ENCODE peak calls at places on chromosomes 3 and 15, in seven cellular contexts. One of them, this sample, is unnamed.

GRCh38 chr3:188840290-188840689 is 331.5 kb upstream of the TPRG1 start:
- DNase-seq in CD4-positive, alpha-beta T cell: no peak
- DNase-seq in HTR-8/SVneo: no peak
- DNase-seq in HT1080: no peak
- DNase-seq in globus pallidus: no peak
- DNase-seq in GM23338: no peak
- DNase-seq in stimulated activated naive B cell treated with anti-CD40 and anti-IgM and Interleukin-4, amounts not matched to agents 10 μg/mL and 1 μg/mL and 100 μg/mL, for 72 hours: no peak
- DNase-seq in this sample: no peak

GRCh38 chr3:155190686-155191085 is 102.8 kb downstream of the STRIT1 start:
- DNase-seq in globus pallidus: no peak
- DNase-seq in CD4-positive, alpha-beta T cell: no peak
- DNase-seq in HT1080: no peak
- DNase-seq in stimulated activated naive B cell treated with anti-CD40 and anti-IgM and Interleukin-4, amounts not matched to agents 10 μg/mL and 1 μg/mL and 100 μg/mL, for 72 hours: no peak
- DNase-seq in GM23338: no peak
- DNase-seq in HTR-8/SVneo: no peak
- DNase-seq in this sample: no peak

GRCh38 chr3:34015204-34016142 is 217.0 kb downstream of the PDCD6IP start:
- DNase-seq in stimulated activated naive B cell treated with anti-CD40 and anti-IgM and Interleukin-4, amounts not matched to agents 10 μg/mL and 1 μg/mL and 100 μg/mL, for 72 hours: no peak
- DNase-seq in HT1080: no peak
- DNase-seq in GM23338: peak
- DNase-seq in globus pallidus: no peak
- DNase-seq in HTR-8/SVneo: no peak
- DNase-seq in CD4-positive, alpha-beta T cell: no peak
- DNase-seq in this sample: peak

GRCh38 chr3:13548696-13549512 is at the start of gene FBLN2:
- DNase-seq in GM23338: peak
- DNase-seq in stimulated activated naive B cell treated with anti-CD40 and anti-IgM and Interleukin-4, amounts not matched to agents 10 μg/mL and 1 μg/mL and 100 μg/mL, for 72 hours: no peak
- DNase-seq in CD4-positive, alpha-beta T cell: no peak
- DNase-seq in HTR-8/SVneo: no peak
- DNase-seq in HT1080: no peak
- DNase-seq in globus pallidus: no peak
- DNase-seq in this sample: no peak

GRCh38 chr15:94792166-94792565 is 560.8 kb downstream of the MCTP2 start:
- DNase-seq in CD4-positive, alpha-beta T cell: no peak
- DNase-seq in HT1080: peak
- DNase-seq in globus pallidus: no peak
- DNase-seq in HTR-8/SVneo: peak
- DNase-seq in stimulated activated naive B cell treated with anti-CD40 and anti-IgM and Interleukin-4, amounts not matched to agents 10 μg/mL and 1 μg/mL and 100 μg/mL, for 72 hours: no peak
- DNase-seq in GM23338: no peak
- DNase-seq in this sample: no peak

GRCh38 chr15:31369716-31370115 is 43.1 kb downstream of the KLF13 start:
- DNase-seq in HTR-8/SVneo: no peak
- DNase-seq in HT1080: no peak
- DNase-seq in CD4-positive, alpha-beta T cell: no peak
- DNase-seq in globus pallidus: no peak
- DNase-seq in GM23338: no peak
- DNase-seq in stimulated activated naive B cell treated with anti-CD40 and anti-IgM and Interleukin-4, amounts not matched to agents 10 μg/mL and 1 μg/mL and 100 μg/mL, for 72 hours: no peak
- DNase-seq in this sample: no peak

GRCh38 chr3:51975857-51976549 is 1.1 kb downstream of the ABHD14A start:
- DNase-seq in HT1080: peak
- DNase-seq in GM23338: peak
- DNase-seq in stimulated activated naive B cell treated with anti-CD40 and anti-IgM and Interleukin-4, amounts not matched to agents 10 μg/mL and 1 μg/mL and 100 μg/mL, for 72 hours: no peak
- DNase-seq in HTR-8/SVneo: no peak
- DNase-seq in globus pallidus: peak
- DNase-seq in CD4-positive, alpha-beta T cell: no peak
- DNase-seq in this sample: peak

GRCh38 chr3:150331978-150332568 is 76.0 kb upstream of the TSC22D2 start:
- DNase-seq in GM23338: no peak
- DNase-seq in stimulated activated naive B cell treated with anti-CD40 and anti-IgM and Interleukin-4, amounts not matched to agents 10 μg/mL and 1 μg/mL and 100 μg/mL, for 72 hours: no peak
- DNase-seq in HT1080: peak
- DNase-seq in HTR-8/SVneo: no peak
- DNase-seq in globus pallidus: no peak
- DNase-seq in CD4-positive, alpha-beta T cell: no peak
- DNase-seq in this sample: peak

GRCh38 chr3:126665221-126665936 is 10.5 kb upstream of the TXNRD3 start:
- DNase-seq in CD4-positive, alpha-beta T cell: no peak
- DNase-seq in stimulated activated naive B cell treated with anti-CD40 and anti-IgM and Interleukin-4, amounts not matched to agents 10 μg/mL and 1 μg/mL and 100 μg/mL, for 72 hours: no peak
- DNase-seq in HT1080: no peak
- DNase-seq in HTR-8/SVneo: no peak
- DNase-seq in GM23338: no peak
- DNase-seq in globus pallidus: no peak
- DNase-seq in this sample: no peak

GRCh38 chr15:101483476-101483875 is 6.0 kb downstream of the PCSK6 start:
- DNase-seq in HTR-8/SVneo: no peak
- DNase-seq in stimulated activated naive B cell treated with anti-CD40 and anti-IgM and Interleukin-4, amounts not matched to agents 10 μg/mL and 1 μg/mL and 100 μg/mL, for 72 hours: no peak
- DNase-seq in GM23338: no peak
- DNase-seq in CD4-positive, alpha-beta T cell: no peak
- DNase-seq in globus pallidus: no peak
- DNase-seq in HT1080: no peak
- DNase-seq in this sample: no peak

GRCh38 chr15:25248583-25249235 is 190.1 kb downstream of the UBE3A start:
- DNase-seq in GM23338: no peak
- DNase-seq in HTR-8/SVneo: no peak
- DNase-seq in CD4-positive, alpha-beta T cell: no peak
- DNase-seq in globus pallidus: no peak
- DNase-seq in stimulated activated naive B cell treated with anti-CD40 and anti-IgM and Interleukin-4, amounts not matched to agents 10 μg/mL and 1 μg/mL and 100 μg/mL, for 72 hours: no peak
- DNase-seq in HT1080: no peak
- DNase-seq in this sample: no peak

GRCh38 chr3:132641837-132642538 is 17.6 kb downstream of the ACAD11 start:
- DNase-seq in CD4-positive, alpha-beta T cell: no peak
- DNase-seq in HT1080: peak
- DNase-seq in GM23338: peak
- DNase-seq in globus pallidus: peak
- DNase-seq in stimulated activated naive B cell treated with anti-CD40 and anti-IgM and Interleukin-4, amounts not matched to agents 10 μg/mL and 1 μg/mL and 100 μg/mL, for 72 hours: no peak
- DNase-seq in HTR-8/SVneo: peak
- DNase-seq in this sample: peak

GRCh38 chr3:120497318-120497717 is 46.5 kb upstream of the FSTL1 start:
- DNase-seq in globus pallidus: no peak
- DNase-seq in CD4-positive, alpha-beta T cell: no peak
- DNase-seq in GM23338: no peak
- DNase-seq in HT1080: peak
- DNase-seq in HTR-8/SVneo: no peak
- DNase-seq in stimulated activated naive B cell treated with anti-CD40 and anti-IgM and Interleukin-4, amounts not matched to agents 10 μg/mL and 1 μg/mL and 100 μg/mL, for 72 hours: no peak
- DNase-seq in this sample: no peak

GRCh38 chr3:124032881-124033359 is 41.0 kb upstream of the ROPN1 start:
- DNase-seq in CD4-positive, alpha-beta T cell: peak
- DNase-seq in globus pallidus: peak
- DNase-seq in stimulated activated naive B cell treated with anti-CD40 and anti-IgM and Interleukin-4, amounts not matched to agents 10 μg/mL and 1 μg/mL and 100 μg/mL, for 72 hours: peak
- DNase-seq in HTR-8/SVneo: peak
- DNase-seq in GM23338: peak
- DNase-seq in HT1080: peak
- DNase-seq in this sample: peak

This sample was measured in OCI-M1.